ENCODE peak calls at places on chromosomes 11 and 22, in five cellular contexts. V, Z, L, C and Q are unnamed samples.

GRCh38 chr11:105377870-105378269 is 232.0 kb upstream of the GRIA4 start:
- DNase-seq in C (no peak), Z (no peak), V (no peak), L (no peak), Q (no peak)

GRCh38 chr22:37109242-37109917 is at the start of gene TMPRSS6:
- DNase-seq in V (no peak), C (no peak), L (no peak), Z (no peak), Q (no peak)

GRCh38 chr11:67372993-67373915 is at the start of gene CLCF1:
- DNase-seq in L (peak), C (peak), Z (peak), V (peak), Q (no peak)

GRCh38 chr11:69744435-69744834 is 30.7 kb downstream of the FGF4 start:
- DNase-seq in V (no peak), Z (peak), C (no peak), L (peak), Q (peak)

GRCh38 chr11:12220305-12220704 is 109.9 kb downstream of the MICAL2 start:
- DNase-seq in C (no peak), V (no peak), L (no peak), Z (no peak), Q (no peak)

GRCh38 chr11:126452718-126453117 is 97.2 kb downstream of the ST3GAL4 start:
- DNase-seq in L (no peak), C (no peak), Z (no peak), V (no peak), Q (no peak)

GRCh38 chr11:33564856-33565453 is 135.7 kb downstream of the C11orf91 start:
- DNase-seq in L (no peak), Z (no peak), C (no peak), V (no peak), Q (peak)

GRCh38 chr11:46356911-46357482 is 9.7 kb downstream of the DGKZ start:
- DNase-seq in V (no peak), L (peak), Z (peak), C (no peak), Q (no peak)

GRCh38 chr11:1231396-1232327 is 8.8 kb downstream of the MUC5B start:
- DNase-seq in Z (no peak), L (no peak), V (no peak), C (peak), Q (peak)

GRCh38 chr11:67468835-67469811 is at the start of gene TMEM134:
- DNase-seq in V (peak), C (peak), Z (peak), L (peak), Q (peak)

GRCh38 chr22:24216541-24217209 is 28.2 kb downstream of the GGT5 start:
- DNase-seq in Z (no peak), V (no peak), C (no peak), L (no peak), Q (no peak)

GRCh38 chr22:47031628-47031915 is 269.1 kb downstream of the TBC1D22A start:
- DNase-seq in V (no peak), Z (no peak), L (no peak), C (no peak), Q (no peak)

GRCh38 chr11:71252782-71253730 is 679 bp upstream of the SHANK2 start:
- DNase-seq in C (peak), Z (peak), V (no peak), L (peak), Q (peak)

DNA sequence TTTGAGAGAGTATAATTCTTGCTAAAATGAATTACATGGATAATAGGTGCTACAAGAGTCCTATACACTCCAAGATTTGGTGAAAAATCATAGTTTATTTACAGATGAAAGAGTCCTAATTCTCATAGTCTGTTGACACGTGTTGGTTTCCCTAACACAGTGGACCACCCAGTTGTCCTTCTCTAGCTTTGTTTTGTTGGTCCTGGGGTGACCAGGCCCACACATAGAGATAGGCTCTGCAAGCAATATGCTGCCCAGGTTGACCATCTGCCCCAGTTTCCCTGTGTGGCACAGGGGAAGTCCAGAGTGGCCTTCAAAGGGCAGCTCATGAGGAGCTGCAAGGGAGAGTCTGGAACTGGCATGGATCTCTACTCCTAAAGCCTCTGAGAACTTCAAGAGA is 184.9 kb downstream of the MAML2 start:
- DNase-seq in L (no peak), V (no peak), C (no peak), Z (no peak), Q (no peak)
- H2BK15ac ChIP-seq in L (peak), V (no peak), C (no peak), Z (peak), Q (no peak)

GRCh38 chr22:20116951-20117645 is at the start of gene TRMT2A:
- DNase-seq in C (peak), L (peak), Z (peak), V (peak), Q (peak)
- H3K14ac ChIP-seq in C (no peak), L (peak), Z (peak), V (peak), Q (peak)

DNA sequence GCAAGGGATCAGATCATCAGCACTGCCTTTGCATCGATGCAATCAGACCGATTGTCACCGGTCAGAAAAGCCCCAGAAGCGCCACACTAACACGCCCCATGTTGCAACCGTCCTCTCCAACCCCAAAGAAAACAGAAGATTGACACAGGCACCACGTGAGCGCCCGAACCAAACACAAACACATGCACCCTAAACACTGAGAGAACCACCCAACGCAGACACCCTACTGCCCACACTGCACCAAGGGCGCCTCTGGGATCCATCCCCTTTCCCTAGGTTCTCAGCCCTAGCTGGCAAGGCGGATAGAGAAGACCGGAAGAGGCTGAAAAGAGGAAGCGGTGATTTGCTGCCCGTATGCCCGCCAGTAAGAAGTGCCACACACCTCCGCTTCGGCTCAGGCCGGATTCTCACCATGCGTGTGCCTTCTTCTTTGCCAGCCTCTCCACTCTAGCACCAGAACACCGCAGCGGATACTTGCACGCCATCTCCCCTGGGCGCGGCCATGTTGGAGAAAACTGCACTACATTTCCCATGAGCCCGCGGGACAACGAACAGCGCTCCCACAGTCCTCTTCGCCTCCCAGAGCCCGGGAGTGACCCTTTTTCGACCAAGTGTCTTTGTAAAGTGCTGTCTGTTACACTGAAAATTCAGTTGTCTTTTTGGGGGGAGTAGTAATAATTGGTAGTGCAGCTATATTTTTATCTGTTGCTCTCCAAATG is at the start of gene ALKBH8:
- DNase-seq in V (no peak), L (peak), C (peak), Z (peak), Q (peak)
- H2BK15ac ChIP-seq in V (no peak), L (peak), C (peak), Z (peak), Q (no peak)

GRCh38 chr11:9609841-9610240 is 36.4 kb downstream of the WEE1 start:
- DNase-seq in Z (no peak), L (no peak), V (no peak), C (peak), Q (no peak)

GRCh38 chr11:9605742-9606141 is 32.3 kb downstream of the WEE1 start:
- DNase-seq in Z (no peak), C (no peak), V (no peak), L (no peak), Q (no peak)

GRCh38 chr11:9606799-9607510 is 33.5 kb downstream of the WEE1 start:
- DNase-seq in C (peak), L (no peak), Z (no peak), V (no peak), Q (peak)

GRCh38 chr11:9607511-9607899 is 34.0 kb downstream of the WEE1 start:
- DNase-seq in V (no peak), C (no peak), L (no peak), Z (no peak), Q (no peak)

DNA sequence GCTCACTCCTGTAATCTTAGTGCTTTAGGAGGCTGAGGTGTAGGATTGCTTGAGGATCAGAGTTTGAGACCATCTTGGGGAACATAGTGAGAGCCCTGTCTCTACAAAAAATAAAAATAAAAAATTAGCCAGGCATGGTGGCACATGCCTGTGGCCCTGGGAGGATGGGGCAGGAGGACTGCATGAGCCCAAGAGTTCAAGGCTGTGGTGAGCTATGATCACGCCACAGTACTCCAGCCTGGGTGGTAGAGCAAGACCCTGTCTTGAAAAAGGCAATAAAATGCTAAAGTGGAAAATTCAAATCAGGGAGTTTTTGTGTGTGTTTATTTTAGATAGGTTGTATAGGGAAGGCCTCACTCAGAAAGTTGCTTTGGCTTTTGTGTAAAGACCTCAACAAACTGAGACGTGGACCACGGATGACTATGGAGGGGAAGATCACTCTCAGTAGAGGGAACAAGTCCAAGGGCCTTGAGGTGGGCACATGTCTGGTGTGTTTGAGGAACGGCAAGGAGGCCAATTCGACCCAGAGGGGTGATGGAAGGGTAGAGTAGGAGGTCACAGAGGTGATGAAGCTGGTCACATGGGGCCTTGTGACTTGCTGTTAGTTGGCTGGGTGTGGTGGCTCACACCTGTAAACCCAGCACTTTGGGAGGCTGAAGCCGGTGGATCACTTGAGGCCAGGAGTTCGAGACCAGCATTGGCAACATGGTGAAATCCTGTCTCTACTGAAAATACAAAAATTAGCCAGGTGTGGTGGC is 35.7 kb downstream of the WEE1 start:
- DNase-seq in L (no peak), Z (no peak), C (peak), V (no peak), Q (no peak)
- H3K14ac ChIP-seq in L (no peak), Z (peak), C (no peak), V (no peak), Q (no peak)

GRCh38 chr11:122487669-122488068 is 167.9 kb upstream of the UBASH3B start:
- DNase-seq in Z (no peak), L (no peak), C (no peak), V (no peak), Q (no peak)
- H2BK15ac ChIP-seq in Z (no peak), L (no peak), C (no peak), V (no peak), Q (no peak)

GRCh38 chr11:94586978-94587377 is 19.8 kb downstream of the PIWIL4 start:
- DNase-seq in V (no peak), L (no peak), Z (no peak), C (no peak), Q (no peak)
- H3K14ac ChIP-seq in V (no peak), L (no peak), Z (no peak), C (no peak), Q (no peak)

GRCh38 chr22:43643362-43643761 is 168.7 kb downstream of the EFCAB6 start:
- DNase-seq in C (no peak), Z (no peak), L (no peak), V (no peak), Q (no peak)

GRCh38 chr22:43639228-43639948 is 172.7 kb downstream of the EFCAB6 start:
- DNase-seq in L (no peak), V (no peak), Z (no peak), C (no peak), Q (no peak)

GRCh38 chr22:43637861-43638260 is 174.2 kb downstream of the EFCAB6 start:
- DNase-seq in V (no peak), C (no peak), Z (no peak), L (no peak), Q (no peak)

GRCh38 chr22:43642807-43643206 is 169.3 kb downstream of the EFCAB6 start:
- DNase-seq in V (no peak), L (no peak), Z (no peak), C (no peak), Q (no peak)

DNA sequence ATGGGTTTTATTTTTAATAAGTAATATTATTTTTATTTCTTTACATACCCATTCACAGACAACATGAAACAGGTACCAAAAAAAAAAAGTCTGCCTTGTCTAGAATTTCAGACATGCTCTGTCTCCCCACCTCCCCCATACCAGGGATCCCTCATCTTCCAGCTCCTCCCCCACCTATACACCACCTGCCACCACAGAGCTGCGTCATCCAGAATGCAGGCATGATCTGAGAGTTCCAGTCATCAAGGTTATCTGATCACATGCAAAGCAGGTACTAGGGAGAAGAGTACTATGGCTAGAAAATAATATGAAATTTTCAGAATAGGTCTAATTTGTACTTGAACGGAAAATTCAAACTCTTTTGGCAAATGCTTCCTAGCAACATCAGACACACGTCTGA is 169.8 kb downstream of the EFCAB6 start:
- DNase-seq in C (no peak), L (no peak), V (no peak), Z (no peak), Q (no peak)
- H2BK15ac ChIP-seq in C (no peak), L (no peak), V (no peak), Z (no peak), Q (no peak)

GRCh38 chr11:121671276-121672168 is 218.8 kb upstream of the SORL1-AS1 start:
- DNase-seq in C (peak), V (no peak), L (no peak), Z (peak), Q (no peak)
- H3K14ac ChIP-seq in C (no peak), V (no peak), L (no peak), Z (peak), Q (no peak)